ENCODE peak calls at places on chromosomes 5 and 9, in eight cellular contexts. A is GM12891, R is Panc1, W is spleen, U is SK-N-SH, X is HCT116, Y is HL-60, V is GM12892. F is an unnamed sample.

GRCh38 chr9:86783884-86784283 is 163.4 kb downstream of the GAS1 start:
- DNase-seq in A (no peak), R (no peak), W (no peak), U (no peak), X (no peak), Y (no peak), V (no peak), F (no peak)

GRCh38 chr5:139848508-139849100 is 53.0 kb downstream of the PSD2 start:
- DNase-seq in A (no peak), R (no peak), W (peak), U (no peak), X (no peak), Y (no peak), V (no peak), F (no peak)

GRCh38 chr5:118675247-118675646 is 313.1 kb downstream of the DTWD2 start:
- DNase-seq in A (no peak), R (no peak), W (no peak), U (no peak), X (no peak), Y (no peak), V (no peak), F (no peak)

GRCh38 chr5:102856374-102856748 is 101.3 kb downstream of the PAM start:
- DNase-seq in A (no peak), R (no peak), W (no peak), U (no peak), X (no peak), Y (no peak), V (no peak), F (no peak)

GRCh38 chr9:122179054-122179689 is 19.5 kb downstream of the MORN5 start:
- DNase-seq in A (no peak), R (no peak), W (no peak), U (no peak), X (no peak), Y (no peak), V (no peak), F (no peak)

GRCh38 chr5:75044406-75044805 is 8.0 kb downstream of the GCNT4 start:
- DNase-seq in A (no peak), R (no peak), W (no peak), U (no peak), X (peak), Y (no peak), V (no peak), F (no peak)

GRCh38 chr5:170387775-170388174 is 1.4 kb downstream of the KCNMB1 start:
- DNase-seq in A (no peak), R (no peak), W (no peak), U (no peak), X (no peak), Y (no peak), V (no peak), F (no peak)

GRCh38 chr5:79800979-79801827 is 111.6 kb downstream of the CMYA5 start:
- DNase-seq in A (no peak), R (no peak), W (no peak), U (no peak), X (no peak), Y (no peak), V (no peak), F (no peak)

GRCh38 chr5:54425258-54425657 is 30.2 kb upstream of the HSPB3 start:
- DNase-seq in A (no peak), R (no peak), W (no peak), U (no peak), X (no peak), Y (no peak), V (no peak), F (no peak)

GRCh38 chr5:79511945-79512493 is 1.9 kb downstream of the HOMER1 start:
- DNase-seq in A (no peak), R (no peak), W (no peak), U (no peak), X (no peak), Y (no peak), V (no peak), F (no peak)

DNA sequence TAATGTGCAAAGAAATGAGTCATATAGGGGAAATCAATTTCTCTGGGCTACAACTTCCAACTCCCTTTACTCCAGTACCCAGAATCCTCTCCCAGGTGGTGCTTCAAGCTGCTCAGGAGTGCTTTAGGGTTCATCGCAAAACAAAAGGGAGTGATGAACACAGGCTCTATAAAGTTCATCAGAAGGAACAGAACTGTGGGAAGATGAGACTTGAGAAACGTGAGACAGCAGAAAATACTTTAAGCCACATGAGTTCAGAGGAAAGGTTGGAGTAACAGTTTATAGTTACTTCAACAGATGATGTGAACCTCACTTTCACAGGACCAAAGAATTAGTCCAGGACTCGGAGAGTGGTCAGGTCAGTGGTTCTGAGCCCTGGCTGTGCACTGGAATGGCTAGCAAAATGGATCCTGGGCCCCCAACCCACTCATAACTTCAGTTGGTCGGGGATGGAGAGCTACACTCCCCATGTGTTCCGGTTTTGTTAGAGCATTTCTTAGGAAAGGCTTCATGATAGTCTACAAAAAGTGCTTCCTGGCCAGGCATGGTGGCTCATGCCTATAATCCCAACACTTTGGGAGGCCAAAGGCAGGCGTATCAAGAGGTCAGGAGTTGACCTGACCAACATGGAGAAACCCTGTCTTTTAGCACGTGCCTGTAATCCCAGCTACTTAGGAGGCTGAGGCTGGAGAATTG is 4.3 kb downstream of the RPL12 start:
- DNase-seq in A (no peak), R (no peak), W (no peak), U (no peak), X (no peak), Y (no peak), V (no peak), F (no peak)
- TF ChIP-seq POLR2AphosphoS5 in A (peak), R (no peak), W (no peak), U (no peak), X (no peak), Y (peak), V (peak), F (no peak)

DNA sequence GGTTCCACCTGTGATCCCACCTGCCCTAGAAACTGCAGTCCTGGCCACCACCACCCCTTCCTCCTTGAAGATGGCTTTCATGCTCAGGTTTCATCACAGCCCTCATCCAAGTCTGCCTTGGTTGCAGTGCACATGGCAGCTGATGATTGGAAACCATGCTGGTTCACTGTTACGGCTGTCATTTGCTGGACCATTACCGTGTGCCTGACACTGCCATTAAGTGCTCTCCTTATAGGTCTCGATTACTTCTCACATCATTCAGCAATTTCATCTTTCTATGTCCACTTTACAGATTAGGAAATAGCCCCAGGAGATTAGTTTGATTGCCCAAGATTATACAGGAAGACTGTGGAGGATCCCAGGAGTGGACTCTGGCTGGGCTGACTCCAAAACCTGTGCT is 123.9 kb downstream of the ICE1 start:
- DNase-seq in A (no peak), R (no peak), W (no peak), U (no peak), X (no peak), Y (no peak), V (no peak), F (no peak)
- TF ChIP-seq POLR2AphosphoS5 in A (no peak), R (no peak), W (no peak), U (no peak), X (no peak), Y (no peak), V (no peak), F (no peak)

GRCh38 chr9:12774861-12775367 is at the start of gene LURAP1L:
- DNase-seq in A (no peak), R (no peak), W (no peak), U (peak), X (peak), Y (no peak), V (no peak), F (peak)
- TF ChIP-seq POLR2AphosphoS5 in A (no peak), R (peak), W (no peak), U (peak), X (peak), Y (no peak), V (no peak), F (no peak)

DNA sequence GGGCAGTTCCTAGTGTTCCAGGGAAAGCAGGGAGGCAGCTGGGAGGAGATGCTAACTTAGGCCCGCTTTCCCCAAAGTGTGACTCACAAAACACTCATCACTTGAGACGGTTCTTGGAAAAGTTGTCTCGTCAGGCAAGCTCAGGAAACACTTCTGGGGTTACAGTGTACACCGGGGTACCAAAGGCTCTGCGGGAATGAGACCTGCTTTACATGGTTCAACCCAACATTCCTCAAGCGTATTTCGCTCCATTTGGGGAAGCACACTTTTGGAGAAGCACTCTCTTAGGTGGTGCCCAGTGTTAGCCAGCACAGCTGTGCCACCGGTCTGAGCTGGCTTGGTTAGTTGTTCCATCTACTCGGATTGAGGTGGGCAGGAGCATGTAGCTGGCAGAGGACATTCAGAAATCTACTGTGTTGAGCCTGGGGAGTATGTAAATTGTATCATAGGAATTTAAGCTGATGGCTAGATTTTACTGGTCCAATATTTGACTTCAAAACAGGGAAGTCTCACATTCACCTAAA is 34.8 kb downstream of the B4GALT1 start:
- DNase-seq in A (no peak), R (peak), W (peak), U (no peak), X (no peak), Y (no peak), V (no peak), F (no peak)
- TF ChIP-seq POLR2AphosphoS5 in A (no peak), R (no peak), W (no peak), U (no peak), X (no peak), Y (no peak), V (no peak), F (no peak)

GRCh38 chr9:125147401-125147951 is 4.1 kb upstream of the SCAI start:
- DNase-seq in A (no peak), R (no peak), W (no peak), U (peak), X (no peak), Y (no peak), V (no peak), F (no peak)

GRCh38 chr9:125150349-125151245 is 7.3 kb upstream of the SCAI start:
- DNase-seq in A (no peak), R (no peak), W (no peak), U (no peak), X (no peak), Y (no peak), V (no peak), F (no peak)

GRCh38 chr9:125156551-125156950 is 13.2 kb upstream of the SCAI start:
- DNase-seq in A (no peak), R (no peak), W (no peak), U (no peak), X (no peak), Y (no peak), V (no peak), F (no peak)

GRCh38 chr9:125153712-125154367 is 10.5 kb upstream of the SCAI start:
- DNase-seq in A (no peak), R (no peak), W (no peak), U (no peak), X (no peak), Y (no peak), V (no peak), F (no peak)

GRCh38 chr9:125151730-125152129 is 8.4 kb upstream of the SCAI start:
- DNase-seq in A (no peak), R (no peak), W (no peak), U (no peak), X (no peak), Y (no peak), V (no peak), F (no peak)
- TF ChIP-seq POLR2AphosphoS5 in A (no peak), R (no peak), W (no peak), U (no peak), X (no peak), Y (no peak), V (no peak), F (no peak)

GRCh38 chr5:171428849-171429542 is 9.5 kb downstream of the FGF18 start:
- DNase-seq in A (no peak), R (no peak), W (peak), U (no peak), X (no peak), Y (no peak), V (no peak), F (no peak)
- TF ChIP-seq POLR2AphosphoS5 in A (no peak), R (no peak), W (no peak), U (no peak), X (no peak), Y (no peak), V (no peak), F (no peak)

GRCh38 chr9:734831-735511 is 106.5 kb upstream of the DMRT1 start:
- DNase-seq in A (no peak), R (no peak), W (no peak), U (no peak), X (no peak), Y (no peak), V (no peak), F (peak)
- TF ChIP-seq POLR2AphosphoS5 in A (no peak), R (no peak), W (no peak), U (no peak), X (no peak), Y (no peak), V (no peak), F (no peak)

GRCh38 chr5:176533894-176534611 is 3.1 kb downstream of the RNF44 start:
- DNase-seq in A (no peak), R (no peak), W (peak), U (no peak), X (no peak), Y (peak), V (peak), F (no peak)

GRCh38 chr5:176532795-176533194 is 4.4 kb downstream of the RNF44 start:
- DNase-seq in A (no peak), R (no peak), W (peak), U (no peak), X (no peak), Y (no peak), V (no peak), F (no peak)

GRCh38 chr5:176534640-176535039 is 2.6 kb downstream of the RNF44 start:
- DNase-seq in A (no peak), R (no peak), W (peak), U (no peak), X (no peak), Y (no peak), V (no peak), F (no peak)

GRCh38 chr5:176531902-176532493 is 5.2 kb downstream of the RNF44 start:
- DNase-seq in A (no peak), R (no peak), W (peak), U (no peak), X (no peak), Y (no peak), V (no peak), F (no peak)

DNA sequence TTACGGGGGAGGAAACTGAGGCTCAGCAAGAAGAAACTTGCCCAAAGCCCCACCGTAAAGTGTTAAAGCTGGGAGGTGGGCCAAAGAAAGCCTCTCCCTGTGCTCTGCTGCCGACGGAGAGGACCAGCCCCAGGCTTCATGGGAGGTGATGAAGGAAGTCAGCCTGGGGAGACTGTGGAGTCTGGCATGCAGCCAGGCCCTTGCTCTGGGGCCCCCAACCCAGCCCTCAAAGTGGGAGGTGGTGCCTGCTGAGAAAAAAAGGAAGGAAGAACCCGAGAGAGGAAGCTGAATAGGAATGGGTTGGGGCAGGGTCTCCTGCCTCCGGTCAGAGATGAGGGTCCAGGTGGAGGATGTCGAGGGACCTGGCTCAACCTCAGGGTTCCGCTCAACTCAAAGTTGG is 3.8 kb downstream of the RNF44 start:
- DNase-seq in A (no peak), R (no peak), W (peak), U (no peak), X (no peak), Y (peak), V (no peak), F (no peak)
- TF ChIP-seq POLR2AphosphoS5 in A (no peak), R (no peak), W (no peak), U (no peak), X (no peak), Y (peak), V (no peak), F (no peak)

GRCh38 chr5:157965989-157966388 is 107.0 kb upstream of the CLINT1 start:
- DNase-seq in A (no peak), R (no peak), W (no peak), U (no peak), X (no peak), Y (no peak), V (no peak), F (no peak)

GRCh38 chr5:157976429-157976828 is 117.5 kb upstream of the CLINT1 start:
- DNase-seq in A (no peak), R (no peak), W (no peak), U (no peak), X (no peak), Y (no peak), V (no peak), F (no peak)

GRCh38 chr5:157972579-157972978 is 113.6 kb upstream of the CLINT1 start:
- DNase-seq in A (no peak), R (no peak), W (no peak), U (no peak), X (no peak), Y (no peak), V (no peak), F (no peak)

DNA sequence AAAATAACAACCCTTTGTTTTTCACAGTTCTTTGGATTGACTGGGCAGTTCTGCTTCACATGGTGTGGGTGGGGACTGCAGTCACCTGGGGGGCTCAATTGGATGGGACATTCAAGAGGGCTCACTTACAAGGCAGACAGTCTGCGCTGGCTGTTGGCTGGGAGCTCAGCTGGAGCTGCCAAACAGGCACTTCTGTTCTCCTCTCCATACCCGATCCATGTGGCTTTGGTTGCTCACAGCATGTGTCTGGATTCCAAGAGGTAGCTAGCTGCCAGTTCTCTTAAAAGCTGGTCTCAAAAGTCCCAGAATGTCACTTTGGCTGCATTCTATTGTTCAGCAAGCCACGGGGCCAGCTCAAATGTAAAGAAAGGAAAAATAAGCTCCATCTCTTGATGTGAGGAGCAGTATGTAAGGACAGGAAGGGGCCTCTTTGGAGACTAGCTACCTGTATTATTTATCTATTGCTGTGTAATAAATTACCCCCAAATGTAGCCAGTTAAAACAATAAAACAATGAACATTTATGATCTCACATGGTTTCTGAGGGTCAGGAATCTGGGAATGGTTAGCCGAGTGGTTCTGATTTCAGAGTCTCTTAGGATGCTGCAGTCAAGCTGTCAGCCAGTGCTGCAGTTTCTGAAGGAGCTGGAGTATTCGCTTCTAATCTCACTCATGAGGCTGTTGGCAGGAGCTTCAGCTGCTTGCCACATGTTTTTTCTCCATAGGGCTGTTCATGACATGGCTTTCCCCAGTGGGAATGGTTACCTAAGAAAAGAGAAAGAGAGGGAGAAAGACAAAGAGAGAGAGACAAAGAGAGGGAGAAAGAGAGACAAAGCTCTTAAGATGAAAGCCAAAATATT is 112.8 kb upstream of the CLINT1 start:
- DNase-seq in A (no peak), R (no peak), W (no peak), U (no peak), X (no peak), Y (no peak), V (no peak), F (no peak)
- TF ChIP-seq POLR2AphosphoS5 in A (no peak), R (no peak), W (no peak), U (no peak), X (no peak), Y (no peak), V (no peak), F (no peak)